ENCODE peak calls at places on chromosome 3, in five cellular contexts. P is astrocyte, K is PC-9, W is GM12878, M is IMR-90. S is an unnamed sample.

GRCh38 chr3:195892355-195893120 is 15.8 kb downstream of the TNK2 start:
- DNase-seq in P (peak), K (no peak), W (no peak), M (peak), S (no peak)

GRCh38 chr3:79113821-79114220 is 654.0 kb downstream of the ROBO1 start:
- DNase-seq in P (peak), K (no peak), W (no peak), M (peak), S (no peak)

GRCh38 chr3:123335007-123335670 is 113.8 kb downstream of the ADCY5 start:
- DNase-seq in P (no peak), K (no peak), W (peak), M (no peak), S (peak)

GRCh38 chr3:65777050-65777449 is 261.7 kb downstream of the MAGI1 start:
- DNase-seq in P (no peak), K (no peak), W (no peak), M (no peak), S (no peak)

GRCh38 chr3:38829404-38829803 is 13.4 kb upstream of the SCN10A start:
- DNase-seq in P (peak), K (no peak), W (no peak), M (peak), S (no peak)

GRCh38 chr3:124234852-124235252 is 242.9 kb upstream of the ROPN1 start:
- DNase-seq in P (no peak), K (no peak), W (no peak), M (no peak), S (no peak)

GRCh38 chr3:139353920-139354556 is 10.2 kb downstream of the MRPS22 start:
- DNase-seq in P (peak), K (peak), W (no peak), M (peak), S (peak)

GRCh38 chr3:123096701-123097100 is 29.9 kb downstream of the PDIA5 start:
- DNase-seq in P (peak), K (no peak), W (no peak), M (peak), S (no peak)

GRCh38 chr3:126550488-126551051 is 8.2 kb downstream of the C3orf22 start:
- DNase-seq in P (no peak), K (no peak), W (no peak), M (no peak), S (no peak)

GRCh38 chr3:24525557-24525956 is 30.9 kb upstream of the THRB start:
- DNase-seq in P (no peak), K (no peak), W (no peak), M (no peak), S (no peak)

GRCh38 chr3:66603161-66603611 is 102.4 kb upstream of the LRIG1 start:
- DNase-seq in P (peak), K (no peak), W (no peak), M (no peak), S (no peak)

GRCh38 chr3:50418845-50419244 is 59.5 kb upstream of the TMEM115 start:
- DNase-seq in P (no peak), K (no peak), W (no peak), M (peak), S (no peak)

GRCh38 chr3:183158552-183159006 is 4.0 kb downstream of the LAMP3 start:
- DNase-seq in P (peak), K (no peak), W (peak), M (peak), S (peak)

GRCh38 chr3:13581485-13582365 is 32.8 kb downstream of the FBLN2 start:
- DNase-seq in P (peak), K (no peak), W (no peak), M (no peak), S (no peak)

GRCh38 chr3:177722386-177722785 is 525.1 kb upstream of the TBL1XR1 start:
- DNase-seq in P (no peak), K (no peak), W (no peak), M (no peak), S (no peak)

GRCh38 chr3:13106308-13106970 is 33.2 kb upstream of the IQSEC1 start:
- DNase-seq in P (no peak), K (no peak), W (no peak), M (no peak), S (no peak)

GRCh38 chr3:175336406-175337133 is 477.4 kb downstream of the NAALADL2 start:
- DNase-seq in P (no peak), K (no peak), W (no peak), M (no peak), S (no peak)

GRCh38 chr3:100838157-100838556 is 128.9 kb downstream of the TFG start:
- DNase-seq in P (no peak), K (no peak), W (no peak), M (no peak), S (no peak)

GRCh38 chr3:132284756-132285619 is 32.2 kb upstream of the ACP3 start:
- DNase-seq in P (no peak), K (peak), W (no peak), M (no peak), S (no peak)

GRCh38 chr3:46410669-46411068 is 3.6 kb downstream of the CCRL2 start:
- DNase-seq in P (peak), K (no peak), W (no peak), M (no peak), S (no peak)

GRCh38 chr3:186002884-186003472 is 65.2 kb upstream of the TRA2B start:
- DNase-seq in P (peak), K (no peak), W (no peak), M (peak), S (peak)

GRCh38 chr3:196726788-196727675 is 12.6 kb upstream of the PAK2 start:
- DNase-seq in P (peak), K (peak), W (no peak), M (peak), S (peak)

GRCh38 chr3:56673781-56674457 is 9.1 kb downstream of the TASOR start:
- DNase-seq in P (no peak), K (no peak), W (no peak), M (peak), S (no peak)

GRCh38 chr3:57805674-57806073 is 49.6 kb downstream of the SLMAP start:
- DNase-seq in P (peak), K (peak), W (no peak), M (peak), S (no peak)

GRCh38 chr3:128321418-128321817 is 145.3 kb downstream of the DNAJB8 start:
- DNase-seq in P (no peak), K (no peak), W (no peak), M (no peak), S (no peak)

GRCh38 chr3:110420158-110420641 is 651.4 kb upstream of the NECTIN3 start:
- DNase-seq in P (peak), K (no peak), W (no peak), M (peak), S (no peak)

GRCh38 chr3:157499342-157499963 is 3.8 kb downstream of the VEPH1 start:
- DNase-seq in P (peak), K (peak), W (no peak), M (no peak), S (no peak)

GRCh38 chr3:122858373-122858772 is 63.5 kb downstream of the SLC49A4 start:
- DNase-seq in P (no peak), K (no peak), W (no peak), M (peak), S (peak)

GRCh38 chr3:18153571-18154173 is 271.5 kb downstream of the SATB1 start:
- DNase-seq in P (peak), K (peak), W (no peak), M (peak), S (no peak)

GRCh38 chr3:175477651-175478224 is 618.6 kb downstream of the NAALADL2 start:
- DNase-seq in P (no peak), K (no peak), W (no peak), M (no peak), S (peak)

GRCh38 chr3:129034650-129035049 is 25.9 kb upstream of the GP9 start:
- DNase-seq in P (no peak), K (no peak), W (no peak), M (no peak), S (no peak)

GRCh38 chr3:77898621-77899020 is 858.7 kb downstream of the ROBO2 start:
- DNase-seq in P (no peak), K (no peak), W (no peak), M (no peak), S (no peak)

GRCh38 chr3:59839810-59840515 is 790.1 kb upstream of the CFAP20DC start:
- DNase-seq in P (no peak), K (no peak), W (peak), M (no peak), S (peak)

GRCh38 chr3:151169700-151170224 is 33.3 kb downstream of the GPR171 start:
- DNase-seq in P (peak), K (no peak), W (no peak), M (no peak), S (peak)

GRCh38 chr3:100492810-100493140 is 356 bp downstream of the TMEM45A start:
- DNase-seq in P (no peak), K (no peak), W (no peak), M (no peak), S (no peak)

GRCh38 chr3:177470200-177470941 is 273.1 kb upstream of the TBL1XR1 start:
- DNase-seq in P (no peak), K (no peak), W (no peak), M (peak), S (no peak)

GRCh38 chr3:22819209-22819608 is 383.9 kb upstream of the UBE2E2 start:
- DNase-seq in P (no peak), K (no peak), W (no peak), M (no peak), S (no peak)

GRCh38 chr3:53195602-53196574 is 34.9 kb downstream of the PRKCD start:
- DNase-seq in P (no peak), K (peak), W (no peak), M (peak), S (peak)

GRCh38 chr3:12964713-12965612 is 108.3 kb downstream of the IQSEC1 start:
- DNase-seq in P (no peak), K (no peak), W (no peak), M (no peak), S (no peak)

GRCh38 chr3:159532577-159532976 is 456.1 kb upstream of the IL12A start:
- DNase-seq in P (no peak), K (no peak), W (no peak), M (peak), S (no peak)
- H3K4me3 ChIP-seq in P (no peak), K (no peak), W (no peak), M (no peak), S (no peak)

DNA sequence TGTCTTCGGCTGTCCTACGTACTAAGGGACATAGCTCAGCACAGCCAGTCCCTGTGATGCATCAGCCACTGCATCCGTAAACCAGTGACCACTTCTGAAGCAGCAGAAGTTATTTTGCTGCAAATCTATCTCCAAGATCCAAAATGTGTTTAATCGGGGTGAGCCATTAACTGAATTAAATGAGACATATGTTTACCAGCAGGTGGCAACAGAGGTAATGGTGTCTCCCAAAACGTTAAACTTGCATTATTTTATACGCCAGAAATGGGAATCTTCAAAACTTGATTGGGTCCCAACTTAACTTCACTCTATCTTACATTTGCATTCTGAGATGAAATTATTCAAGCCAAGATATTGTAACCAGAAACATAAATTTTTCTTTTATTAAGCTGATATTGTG is 75.3 kb upstream of the BOC start:
- DNase-seq in P (no peak), K (no peak), W (no peak), M (peak), S (peak)
- TF ChIP-seq CTCF in P (peak), K (peak), W (peak), M (peak), S (peak)

GRCh38 chr3:181921220-181921619 is 209.5 kb downstream of the SOX2 start:
- DNase-seq in P (no peak), K (no peak), W (peak), M (no peak), S (peak)

GRCh38 chr3:181915556-181915955 is 203.8 kb downstream of the SOX2 start:
- DNase-seq in P (no peak), K (no peak), W (no peak), M (no peak), S (no peak)

GRCh38 chr3:181916018-181916417 is 204.3 kb downstream of the SOX2 start:
- DNase-seq in P (no peak), K (no peak), W (no peak), M (no peak), S (no peak)

GRCh38 chr3:181919375-181919774 is 207.7 kb downstream of the SOX2 start:
- DNase-seq in P (no peak), K (no peak), W (no peak), M (no peak), S (no peak)

DNA sequence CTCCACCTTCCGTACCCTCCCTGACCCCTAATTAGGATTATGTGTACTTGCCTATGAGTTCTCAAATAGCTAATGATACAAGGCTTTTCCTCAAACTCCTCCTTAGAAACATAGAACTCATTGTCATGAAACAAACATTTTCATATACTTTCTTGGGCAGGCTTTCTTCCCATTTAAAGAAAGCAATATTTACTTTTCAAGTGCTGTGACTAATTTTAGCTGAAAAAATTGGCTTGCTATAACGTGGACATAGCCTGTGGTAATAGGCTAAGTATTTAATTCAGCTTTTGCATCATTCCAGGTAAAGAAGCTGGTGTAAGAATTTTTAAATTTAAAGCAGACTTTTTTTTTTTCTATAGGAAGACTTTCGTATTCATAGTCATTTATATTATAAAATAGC is 208.7 kb downstream of the SOX2 start:
- DNase-seq in P (no peak), K (no peak), W (no peak), M (no peak), S (no peak)
- H3K4me3 ChIP-seq in P (no peak), K (no peak), W (no peak), M (no peak), S (no peak)

GRCh38 chr3:117399311-117400068 is 689.9 kb downstream of the TUSC7 start:
- DNase-seq in P (peak), K (no peak), W (no peak), M (peak), S (no peak)

GRCh38 chr3:117393119-117393518 is 683.5 kb downstream of the TUSC7 start:
- DNase-seq in P (peak), K (no peak), W (no peak), M (peak), S (no peak)

GRCh38 chr3:117393801-117394200 is 684.2 kb downstream of the TUSC7 start:
- DNase-seq in P (no peak), K (no peak), W (no peak), M (no peak), S (no peak)

GRCh38 chr3:117400303-117400702 is 690.7 kb downstream of the TUSC7 start:
- DNase-seq in P (no peak), K (no peak), W (no peak), M (no peak), S (no peak)

GRCh38 chr3:117398166-117398954 is 688.8 kb downstream of the TUSC7 start:
- DNase-seq in P (no peak), K (no peak), W (no peak), M (no peak), S (no peak)
- TF ChIP-seq CTCF in P (no peak), K (no peak), W (no peak), M (no peak), S (no peak)

GRCh38 chr3:147297756-147298155 is 108.6 kb downstream of the ZIC4 start:
- DNase-seq in P (no peak), K (no peak), W (no peak), M (peak), S (no peak)
- H3K4me3 ChIP-seq in P (peak), K (no peak), W (no peak), M (no peak), S (no peak)

DNA sequence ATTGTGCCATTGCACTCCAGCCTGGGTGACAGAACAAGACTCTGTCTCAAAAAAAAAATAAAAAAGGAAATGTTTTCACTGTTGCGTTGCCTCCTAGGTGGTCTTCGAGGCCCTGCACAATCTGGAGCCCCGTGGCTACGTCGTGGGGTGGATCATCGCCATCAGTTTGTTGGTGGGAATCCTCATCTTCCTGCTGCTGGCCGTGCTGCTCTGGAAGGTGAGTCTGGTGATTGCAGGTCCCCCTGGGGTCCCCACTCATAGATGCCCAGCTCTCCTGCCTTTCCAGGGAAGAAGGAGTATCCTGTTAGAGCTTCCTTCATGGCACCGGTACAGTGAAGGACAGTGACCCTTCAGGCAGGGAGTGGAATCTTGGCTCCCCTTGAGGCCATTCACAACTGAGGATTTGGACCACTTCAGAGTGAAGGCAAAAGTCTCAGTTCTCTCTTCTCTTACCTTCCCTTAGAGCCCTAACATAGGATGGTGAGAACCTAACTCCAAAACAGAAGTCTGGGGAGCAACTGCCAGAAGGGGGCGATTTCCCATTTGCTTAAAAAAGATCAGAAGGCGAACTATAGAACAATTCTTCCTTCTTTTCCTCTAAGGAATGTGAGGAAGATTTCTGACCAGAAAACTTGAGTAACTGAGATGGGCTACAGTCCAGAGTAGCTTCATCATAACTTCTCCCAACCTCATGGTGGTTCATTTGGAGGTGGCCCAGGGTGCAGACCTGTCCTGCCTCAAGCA is 57.8 kb upstream of the CTDSPL start:
- DNase-seq in P (no peak), K (no peak), W (no peak), M (no peak), S (no peak)
- TF ChIP-seq CTCF in P (no peak), K (no peak), W (no peak), M (no peak), S (no peak)

GRCh38 chr3:71361346-71361745 is 222.2 kb downstream of the FOXP1 start:
- DNase-seq in P (no peak), K (no peak), W (no peak), M (no peak), S (no peak)
- H3K4me3 ChIP-seq in P (no peak), K (no peak), W (no peak), M (no peak), S (no peak)

GRCh38 chr3:152447509-152447908 is 178.8 kb downstream of the MBNL1 start:
- DNase-seq in P (no peak), K (no peak), W (no peak), M (no peak), S (no peak)

GRCh38 chr3:152445227-152445626 is 176.5 kb downstream of the MBNL1 start:
- DNase-seq in P (no peak), K (no peak), W (no peak), M (no peak), S (no peak)

GRCh38 chr3:152448091-152448490 is 179.4 kb downstream of the MBNL1 start:
- DNase-seq in P (no peak), K (no peak), W (no peak), M (no peak), S (no peak)

GRCh38 chr3:152444029-152444641 is 175.4 kb downstream of the MBNL1 start:
- DNase-seq in P (peak), K (no peak), W (peak), M (peak), S (peak)

GRCh38 chr3:152446495-152446894 is 177.8 kb downstream of the MBNL1 start:
- DNase-seq in P (no peak), K (no peak), W (no peak), M (no peak), S (no peak)
- TF ChIP-seq CTCF in P (no peak), K (no peak), W (no peak), M (no peak), S (no peak)